ENCODE peak calls at places on chromosome 14, in ten cellular contexts. One of them, this sample, is unnamed.

GRCh38 chr14:88563845-88564244 is 1.0 kb downstream of the ZC3H14 start:
- DNase-seq in uterus: no peak
- DNase-seq in cardiac muscle cell: no peak
- DNase-seq in heart right ventricle: no peak
- DNase-seq in sigmoid colon: no peak
- DNase-seq in Peyer's patch: no peak
- DNase-seq in endodermal cell: no peak
- DNase-seq in A549: no peak
- DNase-seq in pancreas: no peak
- DNase-seq in ovary: no peak
- DNase-seq in this sample: no peak

GRCh38 chr14:98172243-98172778 is 1099.7 kb downstream of the BCL11B start:
- DNase-seq in uterus: no peak
- DNase-seq in cardiac muscle cell: no peak
- DNase-seq in heart right ventricle: no peak
- DNase-seq in sigmoid colon: no peak
- DNase-seq in Peyer's patch: no peak
- DNase-seq in endodermal cell: no peak
- DNase-seq in A549: no peak
- DNase-seq in pancreas: no peak
- DNase-seq in ovary: no peak
- DNase-seq in this sample: no peak

GRCh38 chr14:65000868-65001600 is 14.3 kb downstream of the FNTB start:
- DNase-seq in uterus: no peak
- DNase-seq in cardiac muscle cell: peak; percentile 72
- DNase-seq in heart right ventricle: no peak
- DNase-seq in sigmoid colon: no peak
- DNase-seq in Peyer's patch: no peak
- DNase-seq in endodermal cell: no peak
- DNase-seq in A549: no peak
- DNase-seq in pancreas: no peak
- DNase-seq in ovary: no peak
- DNase-seq in this sample: no peak

GRCh38 chr14:22723814-22724213 is 42.7 kb upstream of the OXA1L start:
- DNase-seq in uterus: no peak
- DNase-seq in cardiac muscle cell: peak; percentile 11
- DNase-seq in heart right ventricle: no peak
- DNase-seq in sigmoid colon: no peak
- DNase-seq in Peyer's patch: no peak
- DNase-seq in endodermal cell: no peak
- DNase-seq in A549: no peak
- DNase-seq in pancreas: no peak
- DNase-seq in ovary: no peak
- DNase-seq in this sample: no peak

GRCh38 chr14:21723431-21724045 is 49.9 kb upstream of the OR4E1 start:
- DNase-seq in uterus: no peak
- DNase-seq in cardiac muscle cell: peak; percentile 25
- DNase-seq in heart right ventricle: no peak
- DNase-seq in sigmoid colon: no peak
- DNase-seq in Peyer's patch: no peak
- DNase-seq in endodermal cell: peak; percentile 94
- DNase-seq in A549: peak; percentile 3
- DNase-seq in pancreas: no peak
- DNase-seq in ovary: no peak
- DNase-seq in this sample: peak; percentile 41

GRCh38 chr14:99524091-99524661 is 43.0 kb downstream of the CCNK start:
- DNase-seq in uterus: no peak
- DNase-seq in cardiac muscle cell: no peak
- DNase-seq in heart right ventricle: peak; percentile 52
- DNase-seq in sigmoid colon: no peak
- DNase-seq in Peyer's patch: no peak
- DNase-seq in endodermal cell: no peak
- DNase-seq in A549: no peak
- DNase-seq in pancreas: no peak
- DNase-seq in ovary: peak; percentile 49
- DNase-seq in this sample: no peak

GRCh38 chr14:22390824-22391461 is 198.1 kb downstream of the DAD1 start:
- DNase-seq in uterus: no peak
- DNase-seq in cardiac muscle cell: no peak
- DNase-seq in heart right ventricle: no peak
- DNase-seq in sigmoid colon: no peak
- DNase-seq in Peyer's patch: peak; percentile 52
- DNase-seq in endodermal cell: no peak
- DNase-seq in A549: peak; percentile 35
- DNase-seq in pancreas: no peak
- DNase-seq in ovary: no peak
- DNase-seq in this sample: no peak

GRCh38 chr14:59317782-59318505 is 129.5 kb downstream of the DAAM1 start:
- DNase-seq in uterus: no peak
- DNase-seq in cardiac muscle cell: no peak
- DNase-seq in heart right ventricle: no peak
- DNase-seq in sigmoid colon: no peak
- DNase-seq in Peyer's patch: no peak
- DNase-seq in endodermal cell: no peak
- DNase-seq in A549: no peak
- DNase-seq in pancreas: no peak
- DNase-seq in ovary: no peak
- DNase-seq in this sample: no peak

GRCh38 chr14:91996951-91997371 is 42.9 kb downstream of the TRIP11 start:
- DNase-seq in uterus: no peak
- DNase-seq in cardiac muscle cell: peak; percentile 72
- DNase-seq in heart right ventricle: no peak
- DNase-seq in sigmoid colon: no peak
- DNase-seq in Peyer's patch: no peak
- DNase-seq in endodermal cell: no peak
- DNase-seq in A549: peak; percentile 15
- DNase-seq in pancreas: no peak
- DNase-seq in ovary: no peak
- DNase-seq in this sample: no peak

GRCh38 chr14:105859717-105860614 is 333.6 kb downstream of the TMEM121 start:
- DNase-seq in uterus: peak; percentile 5
- DNase-seq in cardiac muscle cell: no peak
- DNase-seq in heart right ventricle: no peak
- DNase-seq in sigmoid colon: peak; percentile 40
- DNase-seq in Peyer's patch: peak; percentile 47
- DNase-seq in endodermal cell: peak; percentile 5
- DNase-seq in A549: no peak
- DNase-seq in pancreas: peak; percentile 4
- DNase-seq in ovary: peak; percentile 4
- DNase-seq in this sample: peak; percentile 21

GRCh38 chr14:37903561-37904191 is 304.0 kb upstream of the SSTR1 start:
- DNase-seq in uterus: no peak
- DNase-seq in cardiac muscle cell: peak; percentile 65
- DNase-seq in heart right ventricle: peak; percentile 6
- DNase-seq in sigmoid colon: no peak
- DNase-seq in Peyer's patch: no peak
- DNase-seq in endodermal cell: peak; percentile 58
- DNase-seq in A549: peak; percentile 13
- DNase-seq in pancreas: peak; percentile 23
- DNase-seq in ovary: no peak
- DNase-seq in this sample: peak; percentile 5

GRCh38 chr14:39762576-39763401 is 330.6 kb upstream of the FBXO33 start:
- DNase-seq in uterus: no peak
- DNase-seq in cardiac muscle cell: peak; percentile 4
- DNase-seq in heart right ventricle: no peak
- DNase-seq in sigmoid colon: no peak
- DNase-seq in Peyer's patch: no peak
- DNase-seq in endodermal cell: no peak
- DNase-seq in A549: no peak
- DNase-seq in pancreas: no peak
- DNase-seq in ovary: no peak
- DNase-seq in this sample: no peak

GRCh38 chr14:64998455-64998931 is 11.8 kb downstream of the FNTB start:
- DNase-seq in uterus: no peak
- DNase-seq in cardiac muscle cell: no peak
- DNase-seq in heart right ventricle: no peak
- DNase-seq in sigmoid colon: no peak
- DNase-seq in Peyer's patch: no peak
- DNase-seq in endodermal cell: no peak
- DNase-seq in A549: no peak
- DNase-seq in pancreas: no peak
- DNase-seq in ovary: no peak
- DNase-seq in this sample: no peak

GRCh38 chr14:68286667-68287066 is 467.1 kb downstream of the RAD51B start:
- DNase-seq in uterus: no peak
- DNase-seq in cardiac muscle cell: no peak
- DNase-seq in heart right ventricle: no peak
- DNase-seq in sigmoid colon: no peak
- DNase-seq in Peyer's patch: no peak
- DNase-seq in endodermal cell: no peak
- DNase-seq in A549: no peak
- DNase-seq in pancreas: no peak
- DNase-seq in ovary: no peak
- DNase-seq in this sample: no peak
- TF ChIP-seq CTCF in uterus: no peak
- TF ChIP-seq CTCF in cardiac muscle cell: no peak
- TF ChIP-seq CTCF in heart right ventricle: no peak
- TF ChIP-seq CTCF in sigmoid colon: no peak
- TF ChIP-seq CTCF in Peyer's patch: no peak
- TF ChIP-seq CTCF in endodermal cell: no peak
- TF ChIP-seq CTCF in A549: no peak
- TF ChIP-seq CTCF in pancreas: no peak
- TF ChIP-seq CTCF in ovary: no peak
- TF ChIP-seq CTCF in this sample: no peak

GRCh38 chr14:55607386-55607785 is 27.4 kb downstream of the KTN1 start:
- DNase-seq in uterus: no peak
- DNase-seq in cardiac muscle cell: no peak
- DNase-seq in heart right ventricle: no peak
- DNase-seq in sigmoid colon: no peak
- DNase-seq in Peyer's patch: no peak
- DNase-seq in endodermal cell: no peak
- DNase-seq in A549: no peak
- DNase-seq in pancreas: no peak
- DNase-seq in ovary: no peak
- DNase-seq in this sample: no peak

GRCh38 chr14:55603401-55603953 is 23.5 kb downstream of the KTN1 start:
- DNase-seq in uterus: no peak
- DNase-seq in cardiac muscle cell: no peak
- DNase-seq in heart right ventricle: no peak
- DNase-seq in sigmoid colon: no peak
- DNase-seq in Peyer's patch: no peak
- DNase-seq in endodermal cell: no peak
- DNase-seq in A549: no peak
- DNase-seq in pancreas: no peak
- DNase-seq in ovary: no peak
- DNase-seq in this sample: no peak

GRCh38 chr14:55604900-55605418 is 25.0 kb downstream of the KTN1 start:
- DNase-seq in uterus: no peak
- DNase-seq in cardiac muscle cell: no peak
- DNase-seq in heart right ventricle: no peak
- DNase-seq in sigmoid colon: no peak
- DNase-seq in Peyer's patch: no peak
- DNase-seq in endodermal cell: no peak
- DNase-seq in A549: no peak
- DNase-seq in pancreas: no peak
- DNase-seq in ovary: no peak
- DNase-seq in this sample: no peak

GRCh38 chr14:55605793-55606192 is 25.8 kb downstream of the KTN1 start:
- DNase-seq in uterus: no peak
- DNase-seq in cardiac muscle cell: no peak
- DNase-seq in heart right ventricle: no peak
- DNase-seq in sigmoid colon: no peak
- DNase-seq in Peyer's patch: no peak
- DNase-seq in endodermal cell: no peak
- DNase-seq in A549: no peak
- DNase-seq in pancreas: no peak
- DNase-seq in ovary: no peak
- DNase-seq in this sample: no peak

GRCh38 chr14:55604467-55604866 is 24.5 kb downstream of the KTN1 start:
- DNase-seq in uterus: no peak
- DNase-seq in cardiac muscle cell: no peak
- DNase-seq in heart right ventricle: no peak
- DNase-seq in sigmoid colon: no peak
- DNase-seq in Peyer's patch: no peak
- DNase-seq in endodermal cell: no peak
- DNase-seq in A549: no peak
- DNase-seq in pancreas: no peak
- DNase-seq in ovary: no peak
- DNase-seq in this sample: no peak
- H3K4me1 ChIP-seq in uterus: peaks cover 5% of the 10 kb centered on the region
- H3K4me1 ChIP-seq in cardiac muscle cell: peaks cover 43% of the 10 kb centered on the region
- H3K4me1 ChIP-seq in heart right ventricle: peaks cover 91% of the 10 kb centered on the region
- H3K4me1 ChIP-seq in sigmoid colon: peaks cover 27% of the 10 kb centered on the region
- H3K4me1 ChIP-seq in Peyer's patch: no peaks in the 10 kb centered on the region
- H3K4me1 ChIP-seq in endodermal cell: peaks cover 12% of the 10 kb centered on the region
- H3K4me1 ChIP-seq in A549: peaks cover 90% of the 10 kb centered on the region
- H3K4me1 ChIP-seq in pancreas: peaks cover 11% of the 10 kb centered on the region
- H3K4me1 ChIP-seq in ovary: peaks cover 4% of the 10 kb centered on the region
- H3K4me1 ChIP-seq in this sample: peaks cover 10% of the 10 kb centered on the region

DNA sequence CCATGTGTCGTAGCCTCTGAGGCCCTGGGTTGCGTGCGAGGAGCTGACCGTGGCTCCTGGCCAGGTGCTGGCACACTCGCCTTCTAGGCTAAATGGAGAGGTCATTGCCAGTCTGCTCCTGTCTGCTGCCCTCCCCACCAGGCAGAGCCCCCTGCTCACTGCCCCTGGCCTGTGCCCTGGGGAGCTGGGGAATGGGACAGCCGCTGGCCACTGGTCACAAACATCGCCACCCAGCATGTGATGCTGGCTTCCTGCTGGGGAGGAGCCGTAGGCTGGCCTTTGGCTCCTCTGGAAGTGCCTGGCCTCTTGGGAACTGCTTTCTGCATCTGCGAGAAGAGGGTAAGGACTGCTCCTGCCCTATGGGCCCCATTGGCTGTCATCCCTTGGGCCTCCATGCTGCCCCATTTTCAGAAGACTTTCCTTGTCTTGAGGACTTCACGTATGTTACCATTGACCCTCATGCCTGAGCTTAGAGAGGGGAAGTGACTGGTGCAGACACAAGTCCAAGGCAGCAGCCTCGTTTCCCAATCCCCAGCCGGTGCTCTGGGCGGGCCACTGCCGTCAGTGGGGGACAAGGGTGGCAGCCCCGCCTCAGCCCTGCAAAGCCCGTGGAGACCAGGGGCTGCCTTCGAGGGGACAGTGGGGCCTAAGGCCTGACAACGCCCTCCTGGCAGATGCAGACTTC is 2.0 kb upstream of the TNFAIP2 start:
- DNase-seq in uterus: no peak
- DNase-seq in cardiac muscle cell: peak; percentile 64
- DNase-seq in heart right ventricle: peak; percentile 69
- DNase-seq in sigmoid colon: peak; percentile 91
- DNase-seq in Peyer's patch: peak; percentile 66
- DNase-seq in endodermal cell: peak; percentile 79
- DNase-seq in A549: no peak
- DNase-seq in pancreas: no peak
- DNase-seq in ovary: no peak
- DNase-seq in this sample: no peak
- H3K4me3 ChIP-seq in uterus: no peak overlapping the region
- H3K4me3 ChIP-seq in cardiac muscle cell: no peak overlapping the region
- H3K4me3 ChIP-seq in heart right ventricle: peak overlapping the region; percentile 77
- H3K4me3 ChIP-seq in sigmoid colon: peak overlapping the region; percentile 61
- H3K4me3 ChIP-seq in Peyer's patch: peak overlapping the region; percentile 63
- H3K4me3 ChIP-seq in endodermal cell: no peak overlapping the region
- H3K4me3 ChIP-seq in A549: no peak overlapping the region
- H3K4me3 ChIP-seq in pancreas: peak overlapping the region; percentile 59
- H3K4me3 ChIP-seq in ovary: no peak overlapping the region
- H3K4me3 ChIP-seq in this sample: no peak overlapping the region

DNA sequence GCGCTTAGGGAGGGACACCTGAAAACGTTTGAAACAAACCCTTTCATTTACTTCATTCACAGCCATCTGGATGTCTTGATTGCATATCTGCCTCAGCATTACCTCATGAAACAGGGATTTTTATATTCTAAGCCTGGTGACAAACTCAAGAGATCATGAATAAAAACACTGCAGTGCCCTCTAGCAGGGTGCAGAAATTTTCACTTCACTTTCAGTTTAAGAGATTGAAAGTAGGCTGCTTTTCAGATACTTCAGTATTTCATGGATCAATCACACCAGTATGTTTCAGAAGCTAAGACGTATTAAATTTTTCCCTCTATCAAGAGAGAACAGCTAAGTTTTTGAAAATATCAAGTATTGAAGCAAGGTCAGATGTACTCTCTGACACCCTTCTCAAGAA is 467.8 kb downstream of the MDGA2 start:
- DNase-seq in uterus: no peak
- DNase-seq in cardiac muscle cell: no peak
- DNase-seq in heart right ventricle: no peak
- DNase-seq in sigmoid colon: no peak
- DNase-seq in Peyer's patch: no peak
- DNase-seq in endodermal cell: no peak
- DNase-seq in A549: no peak
- DNase-seq in pancreas: no peak
- DNase-seq in ovary: no peak
- DNase-seq in this sample: no peak
- TF ChIP-seq CTCF in uterus: no peak
- TF ChIP-seq CTCF in cardiac muscle cell: no peak
- TF ChIP-seq CTCF in heart right ventricle: no peak
- TF ChIP-seq CTCF in sigmoid colon: no peak
- TF ChIP-seq CTCF in Peyer's patch: no peak
- TF ChIP-seq CTCF in endodermal cell: peak; percentile 20
- TF ChIP-seq CTCF in A549: no peak
- TF ChIP-seq CTCF in pancreas: no peak
- TF ChIP-seq CTCF in ovary: no peak
- TF ChIP-seq CTCF in this sample: no peak